ENCODE peak calls at places on chromosomes 3 and 15, in four cellular contexts. E is AG04450, K is A549, B is IMR-90. W is an unnamed sample.

GRCh38 chr3:158434412-158435038 is 136.5 kb upstream of the MLF1 start:
- DNase-seq in E (peak; percentile 21), K (peak; percentile 5), B (peak; percentile 60), W (no peak)

GRCh38 chr15:33988384-33988783 is 20.1 kb downstream of the CHRM5 start:
- DNase-seq in E (no peak), K (no peak), B (peak; percentile 51), W (no peak)

GRCh38 chr3:79985866-79986265 is 218.1 kb upstream of the ROBO1 start:
- DNase-seq in E (no peak), K (no peak), B (no peak), W (no peak)

GRCh38 chr15:91660174-91660649 is 193.3 kb upstream of the SLCO3A1 start:
- DNase-seq in E (no peak), K (no peak), B (no peak), W (no peak)

GRCh38 chr15:39432007-39432406 is 148.9 kb upstream of the THBS1 start:
- DNase-seq in E (no peak), K (no peak), B (no peak), W (no peak)

GRCh38 chr3:73213906-73214305 is 152.4 kb downstream of the EBLN2 start:
- DNase-seq in E (no peak), K (no peak), B (no peak), W (no peak)

GRCh38 chr3:100057716-100058575 is 56.4 kb downstream of the FILIP1L start:
- DNase-seq in E (no peak), K (no peak), B (no peak), W (no peak)

GRCh38 chr15:91548588-91548987 is 304.9 kb upstream of the SLCO3A1 start:
- DNase-seq in E (no peak), K (no peak), B (peak; percentile 11), W (no peak)

GRCh38 chr15:44726568-44727461 is 9.5 kb upstream of the TRIM69 start:
- DNase-seq in E (peak; percentile 78), K (peak; percentile 35), B (peak; percentile 94), W (peak; percentile 79)

GRCh38 chr3:12286927-12287726 is 1.7 kb upstream of the PPARG start:
- DNase-seq in E (no peak), K (no peak), B (no peak), W (no peak)

GRCh38 chr15:81001180-81002003 is 669 bp downstream of the TLNRD1 start:
- DNase-seq in E (no peak), K (peak; percentile 59), B (peak; percentile 35), W (peak; percentile 72)

DNA sequence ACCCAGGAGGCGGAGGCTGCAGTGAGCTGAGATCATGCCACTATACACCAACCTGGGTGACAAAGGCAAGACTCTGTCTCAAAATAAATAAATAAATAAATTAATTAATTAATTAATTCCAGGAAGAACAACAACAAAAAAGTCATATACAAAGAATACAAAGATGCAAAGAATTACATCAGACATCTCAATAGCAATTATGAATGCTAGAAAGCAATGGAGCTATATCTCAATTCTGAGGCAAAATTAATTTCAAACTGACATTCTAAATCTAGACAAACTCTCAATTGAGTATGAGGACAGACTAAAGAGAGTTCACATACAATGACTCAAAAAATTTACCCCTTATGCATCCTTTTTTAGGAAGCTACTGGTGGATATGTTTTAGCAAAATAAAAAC is 69.6 kb upstream of the CTNNB1 start:
- DNase-seq in E (no peak), K (no peak), B (no peak), W (no peak)
- H3K4me3 ChIP-seq in E (no peak overlapping the region), K (no peak overlapping the region), B (no peak overlapping the region), W (no peak overlapping the region)

DNA sequence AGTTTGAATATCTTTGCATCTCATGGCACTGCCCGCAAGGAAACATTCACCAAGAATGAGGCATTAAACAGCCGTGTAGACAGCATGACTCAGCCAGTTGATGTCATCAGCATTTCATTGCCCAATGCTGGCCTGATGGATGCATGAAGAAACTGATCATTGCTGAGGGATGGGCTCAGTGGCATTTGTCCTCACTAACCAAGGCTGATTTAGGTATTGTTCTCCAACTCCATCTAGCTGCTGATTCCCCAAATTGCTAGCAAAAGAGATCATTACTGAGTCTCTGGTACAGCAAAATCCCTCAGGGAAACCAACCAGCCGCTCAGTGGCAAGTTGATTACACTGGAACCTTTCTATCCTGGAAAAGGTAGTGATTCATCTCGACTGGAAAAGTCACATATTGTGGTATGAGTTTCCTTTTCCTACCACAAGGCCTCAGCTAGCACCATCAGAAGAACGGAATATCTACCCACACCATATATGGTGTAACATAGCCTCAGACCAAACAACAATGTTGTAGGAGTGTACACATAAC is 186.5 kb upstream of the GAP43 start:
- DNase-seq in E (peak; percentile 66), K (peak; percentile 34), B (peak; percentile 93), W (no peak)
- TF ChIP-seq CTCF in E (peak; percentile 48), K (peak; percentile 43), B (peak; percentile 48), W (no peak)

GRCh38 chr3:156747046-156747445 is 72.7 kb downstream of the TIPARP start:
- DNase-seq in E (no peak), K (no peak), B (no peak), W (no peak)

GRCh38 chr3:156750874-156751245 is 75.3 kb upstream of the LEKR1 start:
- DNase-seq in E (no peak), K (no peak), B (peak; percentile 60), W (no peak)

GRCh38 chr3:156749244-156749643 is 74.9 kb downstream of the TIPARP start:
- DNase-seq in E (no peak), K (no peak), B (peak; percentile 64), W (no peak)

GRCh38 chr3:156751461-156752025 is 74.6 kb upstream of the LEKR1 start:
- DNase-seq in E (peak; percentile 51), K (no peak), B (peak; percentile 79), W (no peak)

DNA sequence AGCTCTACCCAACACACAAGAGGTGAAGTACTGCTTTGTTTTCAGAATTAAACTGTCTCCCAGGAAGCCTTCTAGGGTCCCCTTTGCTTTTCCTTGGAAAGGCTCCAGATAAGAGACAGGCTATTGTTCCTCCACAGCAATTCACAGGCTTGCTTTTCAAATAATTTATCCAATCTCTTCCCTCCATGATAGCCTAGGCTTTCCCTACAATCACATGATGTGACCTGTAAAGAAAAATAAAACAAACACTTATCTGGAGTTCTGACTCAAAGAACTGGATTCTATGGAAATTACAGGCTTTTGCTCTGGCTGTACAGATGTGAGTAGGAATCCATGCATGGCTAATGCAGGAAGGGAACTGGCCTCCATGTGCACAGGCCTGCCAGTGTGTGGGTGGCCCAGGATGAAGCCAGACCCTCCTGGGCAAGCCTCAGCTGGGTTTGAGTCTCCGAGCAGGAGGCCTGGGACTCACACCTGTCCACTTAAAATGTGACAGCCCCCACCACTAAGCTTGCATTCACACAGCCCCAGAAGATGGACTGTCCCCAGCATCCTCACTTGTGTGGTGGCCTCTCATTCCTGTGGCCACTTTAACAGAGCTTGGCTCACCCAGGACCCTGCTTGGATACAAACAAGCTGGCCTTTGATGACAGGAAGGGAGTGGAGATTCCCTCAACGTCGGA is 75.8 kb upstream of the LEKR1 start:
- DNase-seq in E (no peak), K (no peak), B (peak; percentile 65), W (no peak)
- H3K4me3 ChIP-seq in E (no peak overlapping the region), K (no peak overlapping the region), B (no peak overlapping the region), W (no peak overlapping the region)

GRCh38 chr3:122680381-122681293 is at the start of gene PARP14:
- DNase-seq in E (peak; percentile 43), K (peak; percentile 35), B (peak; percentile 68), W (peak; percentile 83)

GRCh38 chr3:122679085-122679466 is 1.6 kb upstream of the PARP14 start:
- DNase-seq in E (peak; percentile 55), K (peak; percentile 69), B (peak; percentile 79), W (peak; percentile 60)

GRCh38 chr3:122679467-122680291 is 960 bp upstream of the PARP14 start:
- DNase-seq in E (no peak), K (peak; percentile 16), B (peak; percentile 27), W (peak; percentile 56)

GRCh38 chr3:122682016-122682374 is 1.4 kb downstream of the PARP14 start:
- DNase-seq in E (no peak), K (no peak), B (no peak), W (no peak)

GRCh38 chr3:122681294-122682015 is 816 bp downstream of the PARP14 start:
- DNase-seq in E (no peak), K (no peak), B (no peak), W (peak; percentile 26)
- TF ChIP-seq CTCF in E (no peak), K (no peak), B (no peak), W (no peak)

GRCh38 chr15:94229591-94230365 is 1.6 kb upstream of the MCTP2 start:
- DNase-seq in E (no peak), K (no peak), B (no peak), W (peak; percentile 57)
- H3K4me3 ChIP-seq in E (no peak overlapping the region), K (no peak overlapping the region), B (no peak overlapping the region), W (no peak overlapping the region)

GRCh38 chr15:45821390-45821789 is 186.6 kb downstream of the SQOR start:
- DNase-seq in E (no peak), K (no peak), B (no peak), W (no peak)

GRCh38 chr15:45829336-45830153 is 194.7 kb downstream of the SQOR start:
- DNase-seq in E (no peak), K (no peak), B (no peak), W (no peak)

GRCh38 chr15:45831787-45832186 is 197.0 kb downstream of the SQOR start:
- DNase-seq in E (no peak), K (no peak), B (no peak), W (no peak)

DNA sequence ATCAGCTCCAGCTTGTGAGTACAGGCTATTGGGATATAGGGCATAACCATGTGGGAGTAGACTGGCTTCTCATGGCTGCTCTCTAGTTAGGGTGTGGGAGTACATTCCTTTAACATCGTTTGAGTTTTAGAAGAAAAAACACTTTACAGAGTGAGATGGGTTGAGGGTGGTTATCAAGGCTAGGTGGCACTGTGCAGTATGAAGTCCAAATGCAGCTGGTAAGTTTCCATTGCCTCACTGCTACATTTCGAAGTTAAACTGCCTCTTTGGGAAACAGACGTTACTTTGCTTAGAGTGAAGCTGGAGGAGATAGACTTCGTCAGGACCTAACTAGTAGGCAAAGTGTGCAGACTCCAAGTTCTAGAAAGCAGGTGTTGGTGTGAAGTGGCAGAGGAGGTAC is 192.4 kb downstream of the SQOR start:
- DNase-seq in E (no peak), K (no peak), B (no peak), W (no peak)
- TF ChIP-seq CTCF in E (no peak), K (no peak), B (no peak), W (no peak)

GRCh38 chr3:195662-196061 is 901 bp upstream of the CHL1 start:
- DNase-seq in E (no peak), K (no peak), B (no peak), W (no peak)

GRCh38 chr3:197154-197855 is 742 bp downstream of the CHL1 start:
- DNase-seq in E (no peak), K (peak; percentile 7), B (no peak), W (no peak)

GRCh38 chr3:196322-197153 is at the start of gene CHL1:
- DNase-seq in E (no peak), K (no peak), B (no peak), W (no peak)

GRCh38 chr3:199815-200214 is 3.3 kb downstream of the CHL1 start:
- DNase-seq in E (no peak), K (no peak), B (no peak), W (no peak)

DNA sequence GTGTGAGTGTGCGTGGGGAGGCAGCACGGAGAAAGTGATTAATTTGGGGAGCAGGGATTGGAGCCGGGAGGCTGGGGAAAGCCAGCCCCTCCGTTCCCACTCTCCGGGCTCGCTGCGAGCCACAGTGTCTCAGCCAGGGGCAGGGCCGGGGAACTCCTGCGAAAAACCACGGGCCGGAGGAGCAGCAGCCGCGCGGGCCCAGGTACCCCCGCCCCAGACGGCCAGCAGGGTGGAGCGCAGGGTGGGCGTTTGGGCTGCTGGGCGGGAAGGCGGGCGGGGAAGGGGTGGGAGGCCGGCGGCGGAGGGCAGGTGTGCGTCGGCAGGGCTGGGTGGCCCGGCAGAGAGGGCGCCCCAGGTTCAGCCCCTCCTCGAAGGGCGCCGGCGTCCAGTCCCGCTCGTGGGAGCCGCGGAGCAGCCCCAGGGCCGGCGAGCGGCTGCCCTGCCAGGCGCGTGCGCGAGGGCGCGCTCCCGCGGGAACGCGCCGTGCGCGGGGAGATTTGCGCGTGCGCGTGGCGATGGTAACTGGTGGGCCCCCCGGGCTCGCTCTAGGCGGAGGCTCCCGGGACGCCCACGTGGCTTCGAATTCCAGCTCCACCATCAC is 1.4 kb downstream of the CHL1 start:
- DNase-seq in E (no peak), K (peak; percentile 5), B (no peak), W (no peak)
- H3K4me3 ChIP-seq in E (peak overlapping the region; percentile 57), K (peak overlapping the region; percentile 41), B (peak overlapping the region; percentile 46), W (peak overlapping the region; percentile 61)

W was measured in GM06990.